ENCODE peak calls at places on chromosome X, in eight cellular contexts. Z, U, E, S, M, N, K and L are unnamed samples.

GRCh38 chrX:44025611-44026010 is 52.4 kb upstream of the NDP start:
- DNase-seq in E (peak), N (no peak), Z (no peak), M (no peak), U (no peak), K (no peak), S (no peak), L (peak)

GRCh38 chrX:24696241-24696640 is 2.5 kb downstream of the POLA1 start:
- DNase-seq in N (no peak), S (no peak), U (no peak), E (no peak), K (no peak), Z (no peak), M (no peak), L (no peak)

GRCh38 chrX:292900-293897 is 12.0 kb downstream of the PLCXD1 start:
- DNase-seq in S (peak), Z (no peak), N (no peak), U (no peak), M (no peak), E (no peak), K (no peak), L (no peak)

GRCh38 chrX:23779025-23779424 is 3.9 kb upstream of the SAT1 start:
- DNase-seq in U (no peak), K (no peak), Z (no peak), S (no peak), E (peak), N (no peak), M (no peak), L (peak)

GRCh38 chrX:16882188-16882587 is 12.0 kb upstream of the RBBP7 start:
- DNase-seq in S (no peak), E (peak), Z (peak), M (no peak), N (no peak), U (no peak), K (no peak), L (peak)

GRCh38 chrX:42027367-42028025 is 104.1 kb upstream of the CASK start:
- DNase-seq in E (no peak), S (no peak), N (no peak), U (no peak), K (no peak), M (no peak), Z (no peak), L (no peak)

GRCh38 chrX:48833531-48834138 is 1.8 kb downstream of the PCSK1N start:
- DNase-seq in Z (no peak), E (no peak), M (no peak), N (no peak), K (no peak), U (no peak), S (no peak), L (peak)

GRCh38 chrX:14050704-14051103 is 21.0 kb upstream of the GEMIN8 start:
- DNase-seq in S (no peak), N (no peak), E (no peak), U (no peak), M (no peak), K (no peak), Z (no peak), L (no peak)

GRCh38 chrX:154352466-154352865 is 22.0 kb downstream of the FLNA start:
- DNase-seq in N (no peak), S (no peak), U (no peak), E (no peak), K (no peak), Z (no peak), M (no peak), L (no peak)

GRCh38 chrX:69995400-69996101 is 54.2 kb downstream of the AWAT2 start:
- DNase-seq in M (no peak), K (no peak), U (no peak), Z (no peak), S (no peak), N (no peak), E (no peak), L (no peak)

GRCh38 chrX:52217494-52218160 is 32.9 kb downstream of the MAGED4 start:
- DNase-seq in Z (no peak), N (no peak), E (no peak), U (no peak), M (no peak), K (no peak), S (no peak), L (no peak)

GRCh38 chrX:136731207-136731782 is 49.4 kb downstream of the ARHGEF6 start:
- DNase-seq in K (no peak), M (no peak), U (no peak), S (no peak), Z (no peak), E (no peak), N (no peak), L (no peak)

GRCh38 chrX:40644175-40644574 is 3.2 kb downstream of the CXorf38 start:
- DNase-seq in K (no peak), N (no peak), S (no peak), M (no peak), U (no peak), Z (no peak), E (no peak), L (no peak)

GRCh38 chrX:47232803-47233332 is at the start of gene USP11:
- DNase-seq in K (peak), Z (peak), E (peak), N (peak), M (no peak), U (peak), S (peak), L (peak)

GRCh38 chrX:107574054-107574683 is 54.1 kb upstream of the PRPS1 start:
- DNase-seq in M (no peak), S (no peak), N (no peak), E (peak), U (no peak), Z (no peak), K (no peak), L (peak)

GRCh38 chrX:1468250-1468772 is 15.6 kb upstream of the ASMTL start:
- DNase-seq in K (peak), M (no peak), U (peak), N (peak), E (peak), Z (no peak), S (peak), L (peak)

GRCh38 chrX:46117234-46117633 is 428.0 kb downstream of the ZNF674 start:
- DNase-seq in E (no peak), K (no peak), Z (no peak), S (no peak), U (no peak), N (no peak), M (no peak), L (no peak)

GRCh38 chrX:129249563-129249962 is 273.7 kb downstream of the SMARCA1 start:
- DNase-seq in S (no peak), U (no peak), M (no peak), N (no peak), E (no peak), Z (no peak), K (no peak), L (no peak)

GRCh38 chrX:54048413-54048812 is 4.1 kb upstream of the PHF8 start:
- DNase-seq in K (no peak), M (no peak), U (no peak), S (no peak), Z (no peak), E (no peak), N (no peak), L (no peak)

GRCh38 chrX:13029831-13030771 is 14.3 kb downstream of the FAM9C start:
- DNase-seq in M (no peak), E (no peak), K (no peak), U (peak), S (no peak), Z (no peak), N (no peak), L (peak)

GRCh38 chrX:67585401-67585800 is 41.6 kb downstream of the AR start:
- DNase-seq in U (no peak), E (no peak), Z (no peak), K (no peak), S (no peak), N (no peak), M (no peak), L (no peak)

GRCh38 chrX:45479835-45480422 is 279.3 kb upstream of the DIPK2B start:
- DNase-seq in S (no peak), N (no peak), M (no peak), K (no peak), Z (no peak), U (no peak), E (peak), L (peak)

GRCh38 chrX:123920065-123920785 is 41.3 kb upstream of the STAG2 start:
- DNase-seq in E (peak), S (no peak), Z (no peak), K (no peak), U (no peak), M (no peak), N (no peak), L (peak)

GRCh38 chrX:112651766-112652165 is 28.0 kb downstream of the LHFPL1 start:
- DNase-seq in E (peak), N (no peak), U (no peak), K (no peak), S (no peak), M (no peak), Z (no peak), L (no peak)

GRCh38 chrX:318739-319578 is at the start of gene GTPBP6:
- DNase-seq in N (peak), S (peak), M (peak), E (peak), Z (no peak), K (peak), U (peak), L (peak)

GRCh38 chrX:10833299-10834169 is 213.1 kb upstream of the MID1 start:
- DNase-seq in S (no peak), Z (no peak), E (peak), N (peak), U (no peak), K (peak), M (no peak), L (peak)

GRCh38 chrX:150361070-150361776 is 1.9 kb upstream of the MAMLD1 start:
- DNase-seq in K (no peak), S (peak), Z (no peak), M (no peak), E (no peak), N (no peak), U (peak), L (peak)

GRCh38 chrX:31423575-31424284 is 351.9 kb upstream of the FTHL17 start:
- DNase-seq in U (peak), S (no peak), K (no peak), N (no peak), M (no peak), E (peak), Z (peak), L (peak)

GRCh38 chrX:103276581-103277002 is at the start of gene TCEAL5:
- DNase-seq in K (no peak), Z (no peak), S (no peak), E (no peak), U (no peak), M (no peak), N (peak), L (no peak)

GRCh38 chrX:108947205-108947604 is 210.8 kb upstream of the IRS4 start:
- DNase-seq in E (no peak), U (no peak), Z (no peak), M (no peak), K (no peak), N (no peak), S (no peak), L (no peak)

GRCh38 chrX:124917011-124917410 is 402.7 kb upstream of the TEX13C start:
- DNase-seq in E (no peak), M (no peak), U (no peak), N (no peak), K (no peak), Z (no peak), S (no peak), L (no peak)

GRCh38 chrX:78923198-78924015 is 21.8 kb upstream of the P2RY10 start:
- DNase-seq in Z (no peak), N (no peak), M (no peak), E (no peak), S (no peak), K (no peak), U (no peak), L (peak)

GRCh38 chrX:25079020-25079419 is 63.3 kb upstream of the ARX start:
- DNase-seq in Z (no peak), E (no peak), K (no peak), N (no peak), U (no peak), S (no peak), M (no peak), L (no peak)

GRCh38 chrX:47156611-47157520 is 11.8 kb downstream of the RBM10 start:
- DNase-seq in K (no peak), N (no peak), S (no peak), M (no peak), U (no peak), E (no peak), Z (no peak), L (no peak)

GRCh38 chrX:12895856-12896255 is 10.6 kb upstream of the TLR8 start:
- DNase-seq in M (no peak), E (peak), S (no peak), Z (no peak), K (no peak), U (no peak), N (no peak), L (no peak)

GRCh38 chrX:120604359-120604782 is 470 bp downstream of the MCTS1 start:
- DNase-seq in K (no peak), E (peak), Z (peak), S (peak), U (peak), M (no peak), N (no peak), L (peak)

GRCh38 chrX:65035451-65035779 is 59.2 kb upstream of the ZC4H2 start:
- DNase-seq in Z (no peak), E (peak), K (no peak), N (no peak), S (no peak), M (no peak), U (no peak), L (peak)